ENCODE peak calls at places on chromosomes 3 and 15, in four cellular contexts. T is RWPE1, K is right cardiac atrium, O is H9. B is an unnamed sample.

GRCh38 chr15:45091161-45091560 is 22.8 kb downstream of the DUOX2 start:
- DNase-seq in T (no peak), K (no peak), O (no peak), B (peak)

GRCh38 chr15:71201471-71201870 is 86.2 kb downstream of the THSD4 start:
- DNase-seq in O (no peak), K (no peak), T (no peak), B (no peak)

GRCh38 chr3:133611534-133611933 is 38.0 kb downstream of the CDV3 start:
- DNase-seq in T (no peak), O (no peak), K (no peak), B (no peak)

GRCh38 chr3:112730210-112730609 is 89.3 kb upstream of the CCDC80 start:
- DNase-seq in T (no peak), K (no peak), O (no peak), B (no peak)

GRCh38 chr15:80480909-80481308 is 76.7 kb downstream of the ARNT2 start:
- DNase-seq in O (peak), T (no peak), K (peak), B (peak)

GRCh38 chr3:196227629-196228493 is 11.5 kb downstream of the SLC51A start:
- DNase-seq in O (no peak), K (no peak), T (no peak), B (peak)

GRCh38 chr15:63296195-63296594 is 18.8 kb downstream of the APH1B start:
- DNase-seq in O (no peak), K (peak), T (no peak), B (no peak)

GRCh38 chr3:49701388-49702077 is 12.2 kb downstream of the RNF123 start:
- DNase-seq in T (no peak), O (peak), K (no peak), B (peak)

GRCh38 chr15:38412466-38412865 is 41.5 kb upstream of the FAM98B start:
- DNase-seq in O (no peak), T (no peak), K (no peak), B (no peak)
- H3K27ac ChIP-seq in O (no peak), T (no peak), K (no peak), B (no peak)

GRCh38 chr3:13085846-13086179 is 12.6 kb upstream of the IQSEC1 start:
- DNase-seq in K (no peak), O (no peak), T (no peak), B (no peak)
- H3K27ac ChIP-seq in K (no peak), O (no peak), T (no peak), B (no peak)

GRCh38 chr15:49900036-49900435 is 219.0 kb downstream of the ATP8B4 start:
- DNase-seq in O (no peak), T (no peak), K (no peak), B (no peak)

GRCh38 chr15:49898097-49898496 is 220.9 kb downstream of the ATP8B4 start:
- DNase-seq in O (no peak), K (no peak), T (no peak), B (no peak)

GRCh38 chr15:49890689-49891088 is 228.3 kb downstream of the ATP8B4 start:
- DNase-seq in K (no peak), O (no peak), T (no peak), B (no peak)

GRCh38 chr15:49898575-49899283 is 220.3 kb downstream of the ATP8B4 start:
- DNase-seq in O (no peak), T (no peak), K (no peak), B (no peak)

DNA sequence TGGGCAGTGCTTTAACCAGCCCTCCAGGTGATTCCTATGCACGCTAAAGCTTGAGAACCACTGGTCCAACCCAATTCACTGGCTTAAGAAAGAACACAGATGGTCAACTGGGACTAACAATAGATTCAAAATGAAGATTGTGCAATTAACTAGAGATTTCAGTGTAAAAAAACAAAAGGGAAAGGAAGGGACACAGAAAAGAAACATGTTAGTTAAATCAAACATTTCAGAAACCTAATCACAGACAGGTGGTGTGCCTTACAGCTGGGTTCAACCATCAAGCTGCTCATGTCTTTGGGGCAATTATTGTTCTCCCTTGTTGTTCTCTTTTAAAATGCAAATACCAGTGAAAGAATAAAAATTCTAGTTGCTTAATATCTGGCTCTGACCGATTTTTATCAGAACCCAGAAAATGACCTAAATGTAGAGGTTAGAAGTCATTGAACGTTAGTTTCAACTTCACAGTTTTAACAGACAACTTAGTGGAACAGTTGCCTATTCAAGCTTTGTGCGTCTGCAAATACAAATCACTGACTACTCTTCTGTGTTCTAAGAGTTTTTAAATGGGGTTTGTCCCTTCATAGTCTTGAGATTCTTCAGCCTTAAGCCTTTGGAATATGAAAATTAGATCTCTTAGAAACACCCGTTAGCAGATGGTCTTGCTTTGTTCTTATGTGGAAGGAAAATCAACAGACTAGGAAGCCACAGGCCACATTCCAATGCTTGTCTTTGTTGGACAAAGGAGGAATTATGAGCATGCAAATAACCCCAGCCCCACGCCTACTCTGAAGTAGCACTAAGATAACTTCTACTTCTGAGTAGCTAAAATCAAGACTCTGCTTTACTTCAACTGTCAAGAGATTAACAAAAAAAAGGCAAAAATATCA is 223.5 kb downstream of the ATP8B4 start:
- DNase-seq in T (no peak), K (no peak), O (no peak), B (no peak)
- H3K27ac ChIP-seq in T (no peak), K (no peak), O (no peak), B (no peak)

DNA sequence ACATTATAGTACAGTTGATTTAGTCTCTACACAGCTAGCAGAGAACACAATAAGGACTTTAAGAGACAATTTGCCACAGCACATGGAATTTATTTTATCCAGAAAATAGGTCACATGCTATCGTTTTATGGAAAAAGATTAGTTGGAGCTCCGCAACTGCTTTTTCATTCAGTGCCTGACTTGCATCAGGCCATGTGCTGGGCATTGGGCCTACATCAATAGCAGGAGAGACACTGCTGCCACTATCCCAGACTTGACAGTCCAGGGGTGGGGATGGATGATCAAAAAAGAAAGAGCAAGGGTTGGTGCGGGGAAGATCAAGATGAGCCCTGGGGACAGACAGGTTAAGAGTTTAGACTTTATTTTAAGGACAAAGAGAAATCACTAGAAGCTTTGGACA is 75.2 kb upstream of the C3orf80 start:
- DNase-seq in K (peak), T (no peak), O (no peak), B (no peak)
- H3K27ac ChIP-seq in K (peak), T (no peak), O (no peak), B (peak)

DNA sequence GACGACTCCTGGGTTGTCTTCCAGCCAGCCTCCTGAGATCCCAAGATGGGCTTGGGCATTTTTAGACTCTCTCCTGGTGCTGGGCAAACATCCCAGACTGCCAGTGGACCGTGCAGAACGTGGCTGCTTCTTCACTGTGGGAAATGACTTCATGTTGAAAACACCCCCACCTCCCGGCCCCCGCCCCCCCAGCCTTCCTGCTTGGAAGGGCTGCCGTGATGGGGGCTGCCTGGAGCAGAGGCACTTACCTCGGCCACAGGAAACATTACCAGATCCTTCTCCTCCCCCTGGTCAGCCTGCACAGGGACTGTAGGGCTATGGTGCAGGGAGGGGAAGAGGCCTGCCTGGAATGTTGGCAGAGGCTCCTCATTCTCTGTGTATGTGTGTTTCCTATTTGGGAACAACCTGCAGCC is 90.9 kb downstream of the ANP32A start:
- DNase-seq in T (no peak), O (no peak), K (no peak), B (no peak)
- H3K27ac ChIP-seq in T (peak), O (no peak), K (peak), B (no peak)

GRCh38 chr15:90435652-90436337 is 47.8 kb downstream of the IQGAP1 start:
- DNase-seq in K (no peak), O (no peak), T (no peak), B (no peak)
- H3K27ac ChIP-seq in K (peak), O (no peak), T (no peak), B (no peak)

GRCh38 chr15:101194246-101195138 is 57.4 kb downstream of the CHSY1 start:
- DNase-seq in O (no peak), T (no peak), K (no peak), B (no peak)

GRCh38 chr15:101192081-101192480 is 59.8 kb downstream of the CHSY1 start:
- DNase-seq in T (no peak), O (no peak), K (no peak), B (no peak)

GRCh38 chr15:101193781-101194180 is 58.1 kb downstream of the CHSY1 start:
- DNase-seq in T (no peak), K (no peak), O (no peak), B (no peak)

GRCh38 chr15:101191242-101191641 is 60.6 kb downstream of the CHSY1 start:
- DNase-seq in O (no peak), T (no peak), K (no peak), B (no peak)

DNA sequence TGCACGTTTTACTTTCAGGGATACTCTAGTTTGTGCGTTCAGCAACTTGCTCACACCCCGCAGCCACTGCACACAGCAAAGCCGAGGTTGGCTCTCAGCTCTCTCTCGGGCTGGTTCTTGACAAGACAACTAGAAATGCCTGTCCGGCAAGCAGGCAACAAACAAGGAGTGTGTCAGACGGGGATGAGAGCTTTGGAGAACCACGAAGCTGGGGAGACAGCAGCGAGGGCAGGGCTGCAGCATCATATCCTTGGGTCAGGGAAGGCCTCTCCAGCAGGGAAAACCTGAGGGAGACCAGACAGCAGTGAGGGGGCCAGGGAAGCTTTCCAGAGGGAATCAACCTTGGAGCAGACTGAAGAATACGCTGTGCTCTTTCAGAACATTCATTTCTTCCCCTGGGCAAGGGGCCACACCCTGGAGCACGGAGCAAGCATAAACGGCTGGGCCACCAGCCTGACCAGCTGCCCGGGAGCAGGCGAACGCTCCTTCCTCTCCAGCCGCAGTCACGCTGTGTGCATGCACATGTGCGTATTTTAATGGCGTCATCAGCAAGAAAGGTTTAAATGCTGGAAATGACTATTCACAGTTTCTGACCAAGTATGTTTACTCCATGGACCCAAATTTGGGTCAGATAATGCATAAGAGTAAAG is 58.7 kb downstream of the CHSY1 start:
- DNase-seq in K (peak), O (no peak), T (no peak), B (no peak)
- H3K27ac ChIP-seq in K (peak), O (no peak), T (peak), B (peak)

GRCh38 chr15:32829441-32829840 is 111.6 kb downstream of the GREM1 start:
- DNase-seq in O (no peak), T (no peak), K (no peak), B (no peak)

GRCh38 chr15:32831458-32831857 is 113.7 kb downstream of the GREM1 start:
- DNase-seq in K (no peak), O (no peak), T (no peak), B (no peak)

GRCh38 chr15:32826685-32827084 is 108.9 kb downstream of the GREM1 start:
- DNase-seq in T (no peak), K (no peak), O (no peak), B (no peak)

GRCh38 chr15:32825219-32825618 is 107.4 kb downstream of the GREM1 start:
- DNase-seq in T (no peak), O (no peak), K (no peak), B (peak)

GRCh38 chr15:32828507-32829186 is 110.8 kb downstream of the GREM1 start:
- DNase-seq in T (peak), K (no peak), O (no peak), B (peak)
- H3K27ac ChIP-seq in T (no peak), K (no peak), O (no peak), B (peak)

B was measured in osteoblast.